ENCODE peak calls at places on chromosomes 12 and 14, in five cellular contexts. One of them, this sample, is unnamed.

GRCh38 chr12:123398918-123399617 is 15.1 kb downstream of the KMT5A start:
- DNase-seq in hypothalamus: no peak
- DNase-seq in GM18507: no peak
- DNase-seq in activated CD4-positive, CD25-positive, alpha-beta regulatory T cell treated with anti-CD3 and anti-CD28 coated beads, Interleukin-2, amount 50 U/mL, for 72 hours: no peak
- DNase-seq in HTR-8/SVneo: no peak
- DNase-seq in this sample: no peak

GRCh38 chr12:42094277-42094676 is 50.4 kb downstream of the GXYLT1 start:
- DNase-seq in hypothalamus: no peak
- DNase-seq in GM18507: no peak
- DNase-seq in activated CD4-positive, CD25-positive, alpha-beta regulatory T cell treated with anti-CD3 and anti-CD28 coated beads, Interleukin-2, amount 50 U/mL, for 72 hours: no peak
- DNase-seq in HTR-8/SVneo: peak; percentile 5
- DNase-seq in this sample: no peak

GRCh38 chr12:5345534-5345933 is 86.4 kb upstream of the NTF3 start:
- DNase-seq in hypothalamus: no peak
- DNase-seq in GM18507: no peak
- DNase-seq in activated CD4-positive, CD25-positive, alpha-beta regulatory T cell treated with anti-CD3 and anti-CD28 coated beads, Interleukin-2, amount 50 U/mL, for 72 hours: no peak
- DNase-seq in HTR-8/SVneo: no peak
- DNase-seq in this sample: no peak

GRCh38 chr12:1879633-1880032 is 38.8 kb downstream of the CACNA2D4 start:
- DNase-seq in hypothalamus: no peak
- DNase-seq in GM18507: no peak
- DNase-seq in activated CD4-positive, CD25-positive, alpha-beta regulatory T cell treated with anti-CD3 and anti-CD28 coated beads, Interleukin-2, amount 50 U/mL, for 72 hours: no peak
- DNase-seq in HTR-8/SVneo: no peak
- DNase-seq in this sample: no peak

GRCh38 chr12:111741235-111741812 is 25.4 kb upstream of the ALDH2 start:
- DNase-seq in hypothalamus: no peak
- DNase-seq in GM18507: no peak
- DNase-seq in activated CD4-positive, CD25-positive, alpha-beta regulatory T cell treated with anti-CD3 and anti-CD28 coated beads, Interleukin-2, amount 50 U/mL, for 72 hours: no peak
- DNase-seq in HTR-8/SVneo: no peak
- DNase-seq in this sample: no peak

GRCh38 chr12:130436741-130437501 is 99.2 kb downstream of the PIWIL1 start:
- DNase-seq in hypothalamus: no peak
- DNase-seq in GM18507: no peak
- DNase-seq in activated CD4-positive, CD25-positive, alpha-beta regulatory T cell treated with anti-CD3 and anti-CD28 coated beads, Interleukin-2, amount 50 U/mL, for 72 hours: no peak
- DNase-seq in HTR-8/SVneo: no peak
- DNase-seq in this sample: no peak

GRCh38 chr12:77407951-77408350 is 342.6 kb upstream of the E2F7 start:
- DNase-seq in hypothalamus: no peak
- DNase-seq in GM18507: no peak
- DNase-seq in activated CD4-positive, CD25-positive, alpha-beta regulatory T cell treated with anti-CD3 and anti-CD28 coated beads, Interleukin-2, amount 50 U/mL, for 72 hours: no peak
- DNase-seq in HTR-8/SVneo: no peak
- DNase-seq in this sample: no peak

GRCh38 chr14:102125546-102125945 is 14.2 kb upstream of the WDR20 start:
- DNase-seq in hypothalamus: no peak
- DNase-seq in GM18507: no peak
- DNase-seq in activated CD4-positive, CD25-positive, alpha-beta regulatory T cell treated with anti-CD3 and anti-CD28 coated beads, Interleukin-2, amount 50 U/mL, for 72 hours: no peak
- DNase-seq in HTR-8/SVneo: no peak
- DNase-seq in this sample: no peak

GRCh38 chr12:30251546-30251945 is 444.1 kb downstream of the IPO8 start:
- DNase-seq in hypothalamus: no peak
- DNase-seq in GM18507: no peak
- DNase-seq in activated CD4-positive, CD25-positive, alpha-beta regulatory T cell treated with anti-CD3 and anti-CD28 coated beads, Interleukin-2, amount 50 U/mL, for 72 hours: no peak
- DNase-seq in HTR-8/SVneo: no peak
- DNase-seq in this sample: no peak

GRCh38 chr12:26863515-26863914 is 30.5 kb upstream of the ITPR2 start:
- DNase-seq in hypothalamus: no peak
- DNase-seq in GM18507: no peak
- DNase-seq in activated CD4-positive, CD25-positive, alpha-beta regulatory T cell treated with anti-CD3 and anti-CD28 coated beads, Interleukin-2, amount 50 U/mL, for 72 hours: no peak
- DNase-seq in HTR-8/SVneo: no peak
- DNase-seq in this sample: peak; percentile 45

GRCh38 chr12:57479043-57479375 is 657 bp downstream of the ARHGAP9 start:
- DNase-seq in hypothalamus: no peak
- DNase-seq in GM18507: no peak
- DNase-seq in activated CD4-positive, CD25-positive, alpha-beta regulatory T cell treated with anti-CD3 and anti-CD28 coated beads, Interleukin-2, amount 50 U/mL, for 72 hours: no peak
- DNase-seq in HTR-8/SVneo: no peak
- DNase-seq in this sample: no peak

GRCh38 chr12:42588981-42589464 is 523 bp downstream of the PRICKLE1 start:
- DNase-seq in hypothalamus: no peak
- DNase-seq in GM18507: no peak
- DNase-seq in activated CD4-positive, CD25-positive, alpha-beta regulatory T cell treated with anti-CD3 and anti-CD28 coated beads, Interleukin-2, amount 50 U/mL, for 72 hours: no peak
- DNase-seq in HTR-8/SVneo: no peak
- DNase-seq in this sample: peak; percentile 61

GRCh38 chr12:56220611-56221232 is 1.0 kb downstream of the RNF41 start:
- DNase-seq in hypothalamus: no peak
- DNase-seq in GM18507: no peak
- DNase-seq in activated CD4-positive, CD25-positive, alpha-beta regulatory T cell treated with anti-CD3 and anti-CD28 coated beads, Interleukin-2, amount 50 U/mL, for 72 hours: no peak
- DNase-seq in HTR-8/SVneo: no peak
- DNase-seq in this sample: no peak

GRCh38 chr12:54680374-54680773 is 32.2 kb upstream of the DCD start:
- DNase-seq in hypothalamus: no peak
- DNase-seq in GM18507: no peak
- DNase-seq in activated CD4-positive, CD25-positive, alpha-beta regulatory T cell treated with anti-CD3 and anti-CD28 coated beads, Interleukin-2, amount 50 U/mL, for 72 hours: no peak
- DNase-seq in HTR-8/SVneo: no peak
- DNase-seq in this sample: peak; percentile 42

GRCh38 chr12:92146865-92147264 is 1.2 kb upstream of the BTG1 start:
- DNase-seq in hypothalamus: no peak
- DNase-seq in GM18507: no peak
- DNase-seq in activated CD4-positive, CD25-positive, alpha-beta regulatory T cell treated with anti-CD3 and anti-CD28 coated beads, Interleukin-2, amount 50 U/mL, for 72 hours: no peak
- DNase-seq in HTR-8/SVneo: no peak
- DNase-seq in this sample: no peak

GRCh38 chr14:88695873-88696272 is 96.9 kb downstream of the EML5 start:
- DNase-seq in hypothalamus: no peak
- DNase-seq in GM18507: no peak
- DNase-seq in activated CD4-positive, CD25-positive, alpha-beta regulatory T cell treated with anti-CD3 and anti-CD28 coated beads, Interleukin-2, amount 50 U/mL, for 72 hours: no peak
- DNase-seq in HTR-8/SVneo: no peak
- DNase-seq in this sample: no peak